ENCODE peak calls at places on chromosomes 3 and 15, in five cellular contexts. H is pancreas, L is astrocyte of the spinal cord, F is AG04450, C is AG09309. V is an unnamed sample.

GRCh38 chr15:69232144-69232543 is 66.6 kb upstream of the PAQR5 start:
- DNase-seq in H (no peak), L (no peak), F (no peak), C (peak; percentile 34), V (peak; percentile 28)

GRCh38 chr3:172140499-172141391 is 101.4 kb downstream of the FNDC3B start:
- DNase-seq in H (peak; percentile 59), L (peak; percentile 92), F (peak; percentile 86), C (peak; percentile 77), V (peak; percentile 92)

GRCh38 chr15:101689901-101690300 is 34.4 kb downstream of the TARS3 start:
- DNase-seq in H (no peak), L (peak; percentile 65), F (no peak), C (no peak), V (no peak)

GRCh38 chr15:93233710-93234109 is 144.7 kb upstream of the RGMA start:
- DNase-seq in H (no peak), L (no peak), F (no peak), C (no peak), V (no peak)

GRCh38 chr3:178684881-178685590 is 148.8 kb downstream of the KCNMB2 start:
- DNase-seq in H (no peak), L (no peak), F (no peak), C (no peak), V (no peak)

GRCh38 chr15:26970712-26971210 is at the start of gene GABRG3:
- DNase-seq in H (no peak), L (no peak), F (no peak), C (no peak), V (no peak)

GRCh38 chr3:44439499-44440295 is 37.8 kb downstream of the ZNF445 start:
- DNase-seq in H (peak; percentile 36), L (peak; percentile 60), F (no peak), C (no peak), V (peak; percentile 27)

GRCh38 chr15:95259513-95259912 is 1028.2 kb downstream of the MCTP2 start:
- DNase-seq in H (peak; percentile 28), L (peak; percentile 86), F (peak; percentile 62), C (no peak), V (no peak)

GRCh38 chr3:53194218-53195065 is 33.4 kb downstream of the PRKCD start:
- DNase-seq in H (no peak), L (peak; percentile 53), F (no peak), C (no peak), V (peak; percentile 18)

GRCh38 chr15:90959894-90960293 is 5.2 kb downstream of the RCCD1 start:
- DNase-seq in H (no peak), L (no peak), F (no peak), C (no peak), V (no peak)

GRCh38 chr3:139299261-139300132 is 44.3 kb upstream of the MRPS22 start:
- DNase-seq in H (peak; percentile 87), L (peak; percentile 52), F (peak; percentile 32), C (no peak), V (no peak)

GRCh38 chr3:118641608-118642007 is 393.0 kb downstream of the IGSF11 start:
- DNase-seq in H (peak; percentile 9), L (no peak), F (no peak), C (no peak), V (no peak)

GRCh38 chr15:25738171-25738792 is 124.8 kb downstream of the ATP10A start:
- DNase-seq in H (no peak), L (no peak), F (no peak), C (no peak), V (no peak)

GRCh38 chr3:31539275-31539674 is 6.5 kb downstream of the STT3B start:
- DNase-seq in H (no peak), L (no peak), F (no peak), C (no peak), V (no peak)

GRCh38 chr3:31532587-31533168 is at the start of gene STT3B:
- DNase-seq in H (peak; percentile 78), L (no peak), F (peak; percentile 55), C (peak; percentile 35), V (peak; percentile 51)

GRCh38 chr3:31533169-31533870 is 595 bp downstream of the STT3B start:
- DNase-seq in H (peak; percentile 44), L (peak; percentile 22), F (no peak), C (no peak), V (no peak)

GRCh38 chr3:31534036-31534435 is 1.3 kb downstream of the STT3B start:
- DNase-seq in H (no peak), L (no peak), F (no peak), C (no peak), V (no peak)

DNA sequence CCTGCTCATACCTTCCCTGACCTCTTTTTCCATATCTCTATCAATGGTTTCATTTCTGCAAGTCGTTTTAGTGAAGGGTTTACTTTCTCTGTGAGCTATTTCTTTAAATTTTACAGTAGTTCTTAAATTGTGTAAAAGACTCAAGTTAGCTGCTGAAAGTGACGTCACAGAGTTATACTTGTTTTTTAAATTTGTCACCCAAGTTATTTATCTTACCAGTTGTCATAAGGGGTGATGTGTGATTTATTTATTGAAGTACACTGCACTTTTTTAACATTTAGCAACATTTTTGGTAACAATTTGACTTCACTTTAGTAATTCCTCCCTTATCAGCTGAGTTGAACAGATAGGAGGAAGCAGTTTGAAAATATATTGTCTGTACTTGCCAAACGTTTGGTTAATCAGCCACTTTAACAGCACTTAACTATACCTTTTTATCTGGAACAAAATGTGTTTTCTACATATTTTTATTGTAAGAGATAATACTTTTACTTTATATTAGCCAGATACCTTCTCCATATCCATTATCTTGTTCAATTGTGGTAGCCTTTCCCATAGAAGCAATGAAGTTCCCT is 3.8 kb downstream of the STT3B start:
- DNase-seq in H (no peak), L (no peak), F (no peak), C (no peak), V (no peak)
- H3K4me3 ChIP-seq in H (no peak overlapping the region), L (no peak overlapping the region), F (no peak overlapping the region), C (no peak overlapping the region), V (no peak overlapping the region)

GRCh38 chr3:142053244-142053643 is 96.1 kb downstream of the TFDP2 start:
- DNase-seq in H (no peak), L (no peak), F (no peak), C (no peak), V (no peak)
- H3K4me3 ChIP-seq in H (no peak overlapping the region), L (no peak overlapping the region), F (no peak overlapping the region), C (no peak overlapping the region), V (no peak overlapping the region)

GRCh38 chr15:58632789-58633188 is 116.7 kb downstream of the ADAM10 start:
- DNase-seq in H (no peak), L (peak; percentile 80), F (no peak), C (no peak), V (peak; percentile 43)
- H3K4me3 ChIP-seq in H (no peak overlapping the region), L (no peak overlapping the region), F (no peak overlapping the region), C (no peak overlapping the region), V (no peak overlapping the region)

GRCh38 chr3:141498592-141499223 is 11.9 kb downstream of the RASA2 start:
- DNase-seq in H (no peak), L (no peak), F (no peak), C (no peak), V (no peak)
- H3K4me3 ChIP-seq in H (no peak overlapping the region), L (no peak overlapping the region), F (no peak overlapping the region), C (no peak overlapping the region), V (no peak overlapping the region)

GRCh38 chr3:168026764-168027163 is 69.0 kb downstream of the GOLIM4 start:
- DNase-seq in H (no peak), L (no peak), F (no peak), C (no peak), V (no peak)
- H3K4me3 ChIP-seq in H (no peak overlapping the region), L (no peak overlapping the region), F (no peak overlapping the region), C (no peak overlapping the region), V (no peak overlapping the region)

DNA sequence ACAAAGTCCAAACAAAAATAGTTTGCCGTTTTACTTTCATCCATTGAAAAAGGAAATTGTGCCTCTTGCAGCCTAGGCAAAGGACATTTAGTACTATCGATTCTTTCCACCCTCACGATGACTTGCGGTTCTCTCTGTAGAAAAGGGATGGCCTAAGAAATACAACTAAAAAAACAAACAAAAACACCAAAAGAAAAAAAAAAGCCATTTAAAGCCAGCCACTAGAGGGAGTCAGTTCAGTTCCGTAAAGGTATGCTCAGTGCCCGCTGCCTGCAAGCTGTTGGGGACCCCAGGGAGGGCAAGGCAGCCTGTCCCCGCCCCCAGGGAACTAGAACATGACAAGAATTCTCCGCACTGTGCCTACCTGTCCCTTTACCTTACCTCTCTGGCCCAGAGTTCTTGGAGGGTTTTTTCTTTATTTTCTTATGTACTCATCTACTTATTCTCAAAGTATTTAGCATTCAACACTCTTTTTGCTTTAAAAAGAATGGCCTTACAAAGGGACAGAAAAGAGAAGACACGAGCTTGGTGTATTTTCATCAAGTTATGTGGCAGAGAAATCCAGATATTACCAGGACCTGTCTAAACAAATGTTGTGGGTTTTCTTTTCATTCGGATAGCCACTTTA is 29.9 kb upstream of the NR2E3 start:
- DNase-seq in H (no peak), L (peak; percentile 70), F (no peak), C (peak; percentile 11), V (peak; percentile 41)
- H3K4me3 ChIP-seq in H (no peak overlapping the region), L (no peak overlapping the region), F (no peak overlapping the region), C (no peak overlapping the region), V (no peak overlapping the region)